ENCODE peak calls at places on chromosome 12, in five cellular contexts. G, H, D, X and E are unnamed samples.

GRCh38 chr12:52658196-52658595 is 6.2 kb upstream of the KRT2 start:
- DNase-seq in G (no peak), H (no peak), D (no peak), X (no peak), E (no peak)

GRCh38 chr12:47079894-47080724 is at the start of gene AMIGO2:
- DNase-seq in G (no peak), H (peak), D (peak), X (peak), E (peak)

GRCh38 chr12:132886529-132887477 is 602 bp downstream of the CHFR start:
- DNase-seq in G (no peak), H (peak), D (no peak), X (no peak), E (peak)

GRCh38 chr12:114412307-114412706 is 6.4 kb upstream of the TBX5 start:
- DNase-seq in G (no peak), H (no peak), D (no peak), X (no peak), E (no peak)

GRCh38 chr12:30269491-30269890 is 426.2 kb downstream of the IPO8 start:
- DNase-seq in G (no peak), H (no peak), D (no peak), X (no peak), E (no peak)

GRCh38 chr12:131990066-131990979 is 40.6 kb downstream of the EP400 start:
- DNase-seq in G (no peak), H (peak), D (peak), X (no peak), E (no peak)

GRCh38 chr12:88663001-88663400 is 82.7 kb upstream of the KITLG start:
- DNase-seq in G (no peak), H (no peak), D (no peak), X (no peak), E (no peak)

GRCh38 chr12:70197362-70197744 is 45.9 kb upstream of the CNOT2 start:
- DNase-seq in G (no peak), H (no peak), D (no peak), X (no peak), E (no peak)

GRCh38 chr12:131923260-131923659 is 5.8 kb upstream of the PUS1 start:
- DNase-seq in G (no peak), H (no peak), D (no peak), X (no peak), E (no peak)

GRCh38 chr12:111285191-111285590 is 83.7 kb downstream of the PHETA1 start:
- DNase-seq in G (no peak), H (peak), D (no peak), X (no peak), E (no peak)

GRCh38 chr12:46402861-46403731 is 30.5 kb upstream of the SLC38A2 start:
- DNase-seq in G (no peak), H (no peak), D (no peak), X (no peak), E (no peak)

GRCh38 chr12:389138-390096 is at the start of gene KDM5A:
- DNase-seq in G (peak), H (peak), D (no peak), X (peak), E (peak)

GRCh38 chr12:66984962-66985361 is 284.2 kb upstream of the CAND1 start:
- DNase-seq in G (no peak), H (no peak), D (no peak), X (no peak), E (no peak)

GRCh38 chr12:91172051-91172450 is 10.6 kb downstream of the DCN start:
- DNase-seq in G (no peak), H (no peak), D (no peak), X (no peak), E (no peak)

GRCh38 chr12:26134540-26134939 is 9.7 kb upstream of the BHLHE41 start:
- DNase-seq in G (no peak), H (no peak), D (no peak), X (no peak), E (no peak)

GRCh38 chr12:130710733-130711080 is 5.4 kb downstream of the RIMBP2 start:
- DNase-seq in G (no peak), H (no peak), D (no peak), X (no peak), E (no peak)

GRCh38 chr12:53224268-53224896 is 7.6 kb downstream of the RARG start:
- DNase-seq in G (no peak), H (peak), D (no peak), X (no peak), E (no peak)

GRCh38 chr12:110015132-110015531 is 15.9 kb downstream of the ANKRD13A start:
- DNase-seq in G (no peak), H (no peak), D (no peak), X (no peak), E (no peak)

GRCh38 chr12:123608192-123608591 is 6.3 kb downstream of the DDX55 start:
- DNase-seq in G (no peak), H (no peak), D (no peak), X (no peak), E (no peak)

GRCh38 chr12:24814379-24815086 is 134.4 kb downstream of the BCAT1 start:
- DNase-seq in G (no peak), H (no peak), D (no peak), X (no peak), E (no peak)

GRCh38 chr12:52760623-52761022 is 16.5 kb downstream of the KRT76 start:
- DNase-seq in G (no peak), H (no peak), D (no peak), X (no peak), E (no peak)

GRCh38 chr12:92396647-92397258 is 251.1 kb upstream of the BTG1 start:
- DNase-seq in G (no peak), H (no peak), D (no peak), X (no peak), E (peak)

GRCh38 chr12:58765653-58766554 is 154.4 kb downstream of the LRIG3 start:
- DNase-seq in G (no peak), H (no peak), D (peak), X (no peak), E (no peak)

GRCh38 chr12:114799574-114800487 is 115.9 kb upstream of the TBX3 start:
- DNase-seq in G (no peak), H (peak), D (no peak), X (no peak), E (peak)

GRCh38 chr12:111842556-111843396 is 748 bp downstream of the MAPKAPK5 start:
- DNase-seq in G (peak), H (peak), D (peak), X (peak), E (peak)

GRCh38 chr12:13980548-13981295 is 680 bp downstream of the GRIN2B start:
- DNase-seq in G (no peak), H (peak), D (peak), X (no peak), E (no peak)

GRCh38 chr12:64010069-64010686 is 165.7 kb downstream of the SRGAP1 start:
- DNase-seq in G (no peak), H (no peak), D (no peak), X (no peak), E (peak)

GRCh38 chr12:52234226-52234810 is 1.3 kb downstream of the KRT7 start:
- DNase-seq in G (no peak), H (no peak), D (no peak), X (no peak), E (no peak)

GRCh38 chr12:105504286-105504685 is 173.8 kb downstream of the C12orf75 start:
- DNase-seq in G (no peak), H (peak), D (no peak), X (no peak), E (no peak)

GRCh38 chr12:105861232-105861631 is 277.5 kb downstream of the NUAK1 start:
- DNase-seq in G (no peak), H (peak), D (peak), X (no peak), E (no peak)

GRCh38 chr12:104792570-104792969 is 165.5 kb downstream of the SLC41A2 start:
- DNase-seq in G (no peak), H (peak), D (no peak), X (no peak), E (peak)

GRCh38 chr12:115914122-115914521 is 363.4 kb downstream of the MED13L start:
- DNase-seq in G (no peak), H (no peak), D (no peak), X (no peak), E (no peak)

GRCh38 chr12:61821381-61821780 is 438.8 kb upstream of the USP15 start:
- DNase-seq in G (no peak), H (no peak), D (no peak), X (no peak), E (no peak)

GRCh38 chr12:117470804-117471203 is 109.4 kb upstream of the NOS1 start:
- DNase-seq in G (no peak), H (no peak), D (no peak), X (no peak), E (no peak)

GRCh38 chr12:118645219-118645618 is 268.9 kb downstream of the SUDS3 start:
- DNase-seq in G (no peak), H (peak), D (no peak), X (no peak), E (no peak)

GRCh38 chr12:9118161-9118560 is 2.4 kb upstream of the A2M start:
- DNase-seq in G (no peak), H (no peak), D (no peak), X (no peak), E (no peak)

GRCh38 chr12:4719821-4720636 is at the start of gene GALNT8:
- DNase-seq in G (no peak), H (peak), D (no peak), X (no peak), E (no peak)

GRCh38 chr12:27975222-27976136 is 2.9 kb upstream of the PTHLH start:
- DNase-seq in G (no peak), H (peak), D (no peak), X (no peak), E (peak)

GRCh38 chr12:88266851-88267360 is 124.8 kb downstream of the TMTC3 start:
- DNase-seq in G (no peak), H (no peak), D (peak), X (no peak), E (no peak)

GRCh38 chr12:4107436-4107878 is 166.1 kb upstream of the CCND2 start:
- DNase-seq in G (no peak), H (peak), D (no peak), X (peak), E (peak)